ENCODE peak calls at places on chromosomes 11 and 22, in five cellular contexts. R is HS-5; G is naive thymus-derived CD8-positive, alpha-beta T cell; L is G401; B is stimulated activated CD8-positive, alpha-beta memory T cell treated with anti-CD3 and anti-CD28 coated beads, Interleukin-4, amount 100 ng/mL, for 24 hours. A is an unnamed sample.

GRCh38 chr22:45971389-45972028 is 5.5 kb downstream of the WNT7B start:
- DNase-seq in R (no peak), L (no peak), G (no peak), B (no peak), A (no peak)

GRCh38 chr11:61752117-61752924 is at the start of gene MYRF:
- DNase-seq in L (no peak), B (peak; percentile 40), G (peak; percentile 55), R (no peak), A (peak; percentile 63)

GRCh38 chr11:9606799-9607510 is 33.5 kb downstream of the WEE1 start:
- DNase-seq in L (peak; percentile 25), R (no peak), B (no peak), G (no peak), A (no peak)

GRCh38 chr22:50115693-50116092 is 25.9 kb downstream of the MOV10L1 start:
- DNase-seq in L (no peak), R (no peak), G (no peak), B (no peak), A (no peak)

GRCh38 chr11:105296806-105297205 is 157.2 kb upstream of the CARD18 start:
- DNase-seq in L (no peak), R (no peak), G (no peak), B (no peak), A (no peak)

GRCh38 chr11:7511405-7511804 is 2.4 kb upstream of the PPFIBP2 start:
- DNase-seq in R (no peak), B (no peak), L (no peak), G (no peak), A (no peak)

GRCh38 chr22:21652547-21653545 is 10.7 kb downstream of the SDF2L1 start:
- DNase-seq in R (no peak), L (no peak), B (no peak), G (no peak), A (no peak)

GRCh38 chr22:25536578-25536977 is 27.9 kb upstream of the GRK3 start:
- DNase-seq in R (no peak), L (peak; percentile 56), G (no peak), B (no peak), A (no peak)

GRCh38 chr22:49464024-49464423 is 363.6 kb downstream of the BRD1 start:
- DNase-seq in B (no peak), L (no peak), G (no peak), R (no peak), A (no peak)

GRCh38 chr22:39234867-39235687 is 9.7 kb downstream of the PDGFB start:
- DNase-seq in L (no peak), G (no peak), B (no peak), R (no peak), A (no peak)

GRCh38 chr22:38298312-38299000 is 18.8 kb downstream of the CSNK1E start:
- DNase-seq in B (no peak), L (no peak), R (peak; percentile 99), G (peak; percentile 52), A (no peak)

GRCh38 chr11:107991868-107992414 is 16.8 kb upstream of the CUL5 start:
- DNase-seq in B (no peak), G (no peak), R (no peak), L (no peak), A (no peak)

GRCh38 chr22:37154925-37155712 is 5.4 kb upstream of the IL2RB start:
- DNase-seq in B (no peak), L (no peak), R (no peak), G (no peak), A (peak; percentile 66)

GRCh38 chr22:40328551-40328950 is 17.7 kb upstream of the ADSL start:
- DNase-seq in G (no peak), B (no peak), R (no peak), L (no peak), A (no peak)

GRCh38 chr11:115616941-115617340 is 112.7 kb upstream of the CADM1 start:
- DNase-seq in R (peak; percentile 53), G (no peak), B (no peak), L (no peak), A (no peak)

GRCh38 chr11:1126935-1127663 is 30.7 kb upstream of the MUC5AC start:
- DNase-seq in L (no peak), G (no peak), R (no peak), B (no peak), A (no peak)

GRCh38 chr11:57637626-57638004 is 12.1 kb downstream of the YPEL4 start:
- DNase-seq in R (no peak), B (no peak), G (no peak), L (no peak), A (no peak)

GRCh38 chr22:22358136-22358535 is 113.5 kb downstream of the VPREB1 start:
- DNase-seq in B (no peak), G (no peak), R (no peak), L (no peak), A (no peak)

GRCh38 chr11:5420993-5421392 is 918 bp upstream of the OR51Q1 start:
- DNase-seq in B (no peak), R (no peak), L (no peak), G (no peak), A (no peak)

GRCh38 chr11:70747889-70748288 is 349.6 kb downstream of the CTTN start:
- DNase-seq in B (no peak), L (no peak), R (no peak), G (no peak), A (no peak)

GRCh38 chr22:36435516-36436415 is 45.7 kb downstream of the TXN2 start:
- DNase-seq in L (no peak), G (peak; percentile 77), B (peak; percentile 55), R (no peak), A (no peak)

GRCh38 chr22:20783844-20784723 is 10.2 kb downstream of the SERPIND1 start:
- DNase-seq in B (peak; percentile 18), R (peak; percentile 50), L (peak; percentile 81), G (peak; percentile 32), A (peak; percentile 23)

GRCh38 chr11:78646564-78647185 is 72.0 kb upstream of the NARS2 start:
- DNase-seq in R (peak; percentile 24), G (peak; percentile 44), L (peak; percentile 54), B (peak; percentile 9), A (peak; percentile 25)

GRCh38 chr11:69000831-69001245 is 12.2 kb downstream of the MRGPRF start:
- DNase-seq in L (no peak), G (no peak), R (peak; percentile 35), B (no peak), A (no peak)

GRCh38 chr11:22725079-22725478 is 58.7 kb downstream of the GAS2 start:
- DNase-seq in G (no peak), L (no peak), B (no peak), R (no peak), A (no peak)

GRCh38 chr11:44886765-44887164 is 63.9 kb downstream of the TP53I11 start:
- DNase-seq in B (no peak), R (peak; percentile 26), L (no peak), G (no peak), A (no peak)

GRCh38 chr11:105148241-105148640 is 8.7 kb upstream of the CARD18 start:
- DNase-seq in R (no peak), L (no peak), B (no peak), G (no peak), A (no peak)

GRCh38 chr22:41074061-41074460 is 18.3 kb upstream of the EP300 start:
- DNase-seq in R (no peak), B (no peak), L (no peak), G (no peak), A (no peak)

GRCh38 chr22:23458663-23459541 is 121.2 kb downstream of the IGLL1 start:
- DNase-seq in L (no peak), B (no peak), R (no peak), G (no peak), A (no peak)

A was measured in stimulated activated effector memory CD8-positive, alpha-beta T cell treated with anti-CD3 and anti-CD28 coated beads, Interleukin-12 subunit alpha, Interleukin-12 subunit beta, amount 100 ng/mL, for 72 hours.